ENCODE peak calls at places on chromosomes 2 and 18, in six cellular contexts. M is WTC11; T is cardiac muscle cell; W is tibial artery; X is GM12865; V is activated CD8-positive, alpha-beta T cell treated with anti-CD3 and anti-CD28 coated beads for 36 hours. J is an unnamed sample.

GRCh38 chr2:240319221-240319854 is 116.1 kb upstream of the GPC1 start:
- DNase-seq in W (no peak), T (no peak), X (no peak), V (no peak), M (no peak), J (peak; percentile 10)

GRCh38 chr18:72502671-72503431 is 41.3 kb downstream of the CBLN2 start:
- DNase-seq in X (no peak), W (no peak), T (no peak), V (no peak), M (no peak), J (no peak)

GRCh38 chr2:145769053-145769716 is 1249.3 kb upstream of the ZEB2 start:
- DNase-seq in W (no peak), T (no peak), V (no peak), M (no peak), X (no peak), J (no peak)

GRCh38 chr18:55998071-55998522 is 410.1 kb upstream of the TCF4 start:
- DNase-seq in W (no peak), T (peak; percentile 19), V (no peak), X (no peak), M (no peak), J (no peak)

GRCh38 chr2:55364189-55365055 is 55.2 kb downstream of the CCDC88A start:
- DNase-seq in M (no peak), V (no peak), W (peak; percentile 74), X (no peak), T (no peak), J (no peak)

GRCh38 chr2:136363470-136363869 is 245.5 kb upstream of the CXCR4 start:
- DNase-seq in X (no peak), T (no peak), M (no peak), W (no peak), V (no peak), J (no peak)

GRCh38 chr2:228039752-228040534 is 141.5 kb downstream of the SPHKAP start:
- DNase-seq in W (no peak), T (peak; percentile 55), M (no peak), V (no peak), X (peak; percentile 29), J (no peak)

GRCh38 chr18:68847219-68847860 is 49.5 kb downstream of the CCDC102B start:
- DNase-seq in V (no peak), M (no peak), W (no peak), X (peak; percentile 42), T (peak; percentile 13), J (no peak)

GRCh38 chr18:11366410-11366809 is 217.0 kb upstream of the PIEZO2 start:
- DNase-seq in V (no peak), X (peak; percentile 9), T (peak; percentile 81), M (no peak), W (no peak), J (no peak)

GRCh38 chr2:69514406-69514805 is 77.2 kb upstream of the NFU1 start:
- DNase-seq in V (no peak), X (no peak), T (no peak), W (no peak), M (peak; percentile 23), J (no peak)
- TF ChIP-seq CTCF in V (no peak), X (no peak), T (peak; percentile 15), W (peak; percentile 15), M (no peak), J (no peak)

DNA sequence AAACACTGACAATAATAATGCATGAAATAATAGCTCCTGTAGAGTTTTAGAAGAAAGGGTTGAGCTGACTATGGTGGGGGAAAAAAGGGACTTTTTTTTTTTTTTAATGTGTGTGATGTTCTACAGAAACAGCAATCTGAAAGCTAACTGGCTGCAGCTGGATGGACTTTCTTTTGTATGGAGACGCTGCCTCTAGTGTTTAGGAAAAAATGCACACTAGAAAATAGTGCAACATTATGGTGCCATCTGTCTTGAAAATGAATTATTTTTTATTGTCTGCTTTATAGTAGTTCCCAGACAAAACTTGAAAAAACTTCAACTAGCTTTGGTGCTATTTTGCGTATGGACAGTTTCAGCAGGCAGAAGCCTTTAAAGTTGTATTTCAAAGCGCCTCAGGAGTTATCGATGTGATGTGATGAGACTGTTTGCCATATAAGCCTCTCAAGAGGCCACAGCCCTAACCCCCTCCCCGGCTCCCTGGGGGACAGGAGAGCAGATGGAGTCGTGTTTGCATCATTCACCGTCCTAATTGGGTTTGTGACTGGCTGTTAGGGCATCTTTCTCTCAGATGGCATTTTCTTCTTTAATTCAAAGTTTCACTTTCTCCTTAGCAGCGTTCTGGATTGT is 86.9 kb downstream of the LTBP1 start:
- DNase-seq in W (no peak), V (no peak), T (peak; percentile 56), X (no peak), M (no peak), J (no peak)
- TF ChIP-seq CTCF in W (peak; percentile 72), V (peak; percentile 25), T (peak; percentile 62), X (no peak), M (no peak), J (no peak)

DNA sequence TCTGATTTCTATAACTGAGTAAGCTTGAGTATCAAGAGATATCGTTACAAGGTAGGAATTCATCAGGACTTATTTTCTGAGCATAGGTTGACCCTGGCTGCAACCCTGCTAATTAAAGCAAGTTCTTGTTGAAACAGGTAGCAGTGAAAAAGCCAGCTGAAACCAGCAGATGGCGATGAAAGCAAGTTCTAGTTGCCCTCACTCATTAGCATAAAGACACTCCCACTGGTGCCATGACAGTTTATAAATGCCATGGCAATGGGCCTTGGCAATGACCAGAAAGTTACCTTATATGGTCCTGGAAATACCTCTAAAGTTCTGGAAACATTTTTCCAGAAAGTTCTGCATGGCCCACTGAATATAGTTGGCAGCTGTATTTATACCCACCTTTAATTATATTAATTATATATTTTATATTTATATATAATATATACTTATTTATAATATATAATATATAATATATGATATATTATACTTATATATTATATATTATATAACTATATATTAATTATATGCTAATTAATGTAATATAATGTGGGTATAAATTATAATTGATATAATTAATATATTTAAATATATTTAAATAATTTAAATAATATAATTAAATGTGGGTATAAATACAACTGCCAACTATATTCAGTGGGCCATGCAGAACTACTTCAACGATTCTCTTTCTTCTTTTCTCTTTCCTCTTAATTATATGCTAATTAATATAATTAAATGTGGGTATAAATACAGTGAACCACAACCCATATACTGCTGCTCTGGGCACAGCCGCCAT is 188.0 kb downstream of the CDH7 start:
- DNase-seq in X (peak; percentile 36), V (peak; percentile 53), M (peak; percentile 64), W (no peak), T (peak; percentile 32), J (no peak)
- TF ChIP-seq CTCF in X (peak; percentile 20), V (no peak), M (no peak), W (no peak), T (peak; percentile 10), J (no peak)

DNA sequence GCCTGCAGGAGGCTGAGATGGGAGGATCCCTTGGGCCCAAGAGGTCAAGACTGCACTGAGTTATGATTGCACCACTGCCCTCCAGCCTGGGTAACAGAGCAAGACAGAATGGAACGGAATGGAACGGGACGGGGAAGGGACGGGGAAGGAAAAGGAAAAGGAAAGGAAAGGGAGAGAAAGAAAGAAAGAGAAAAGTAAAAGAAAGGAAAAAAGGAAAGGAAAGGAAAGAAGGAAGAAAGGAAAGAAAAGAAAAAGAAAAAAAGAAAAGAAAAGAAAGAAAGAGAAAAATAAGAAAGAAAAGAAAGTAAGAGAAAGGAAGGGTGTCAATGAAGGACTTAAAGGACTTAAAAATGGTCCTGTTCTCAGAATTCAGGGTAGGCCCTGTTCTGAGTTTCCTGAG is 4.3 kb upstream of the SPOPL start:
- DNase-seq in X (no peak), M (no peak), T (no peak), V (no peak), W (no peak), J (no peak)
- TF ChIP-seq CTCF in X (no peak), M (no peak), T (no peak), V (peak; percentile 13), W (no peak), J (no peak)

GRCh38 chr2:235978022-235978421 is 190.2 kb downstream of the GBX2 start:
- DNase-seq in V (no peak), T (no peak), M (no peak), X (no peak), W (no peak), J (no peak)

GRCh38 chr2:235979753-235980459 is 188.3 kb downstream of the GBX2 start:
- DNase-seq in X (no peak), T (peak; percentile 17), M (no peak), W (no peak), V (no peak), J (no peak)

GRCh38 chr2:235983016-235983415 is 185.2 kb downstream of the GBX2 start:
- DNase-seq in V (no peak), W (no peak), M (no peak), X (no peak), T (no peak), J (no peak)

GRCh38 chr2:235984552-235984951 is 183.6 kb downstream of the GBX2 start:
- DNase-seq in T (no peak), M (no peak), V (no peak), W (no peak), X (no peak), J (no peak)

DNA sequence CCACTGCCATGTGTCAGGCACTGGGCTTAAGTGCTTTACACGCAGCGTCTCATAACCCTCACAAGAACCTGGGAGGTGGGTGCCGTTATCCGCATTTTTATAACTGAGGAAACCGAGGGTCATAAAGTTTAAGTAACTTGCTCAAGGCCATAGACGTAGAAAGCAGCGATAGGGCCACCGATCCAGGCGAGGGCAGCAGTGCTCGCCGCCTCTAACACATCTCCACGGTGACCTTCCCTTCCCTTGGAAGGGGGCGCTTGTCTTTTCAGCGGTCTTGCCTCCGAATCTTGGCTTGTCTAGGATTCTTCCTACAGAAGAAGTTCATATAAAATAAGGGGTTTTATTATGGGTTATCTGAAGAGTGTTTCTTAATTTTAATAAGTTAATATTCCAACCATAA is 186.6 kb downstream of the GBX2 start:
- DNase-seq in T (peak; percentile 18), M (peak; percentile 63), W (no peak), V (no peak), X (no peak), J (no peak)
- TF ChIP-seq CTCF in T (no peak), M (no peak), W (no peak), V (no peak), X (no peak), J (no peak)

GRCh38 chr2:65991332-65991731 is 443.6 kb upstream of the MEIS1 start:
- DNase-seq in V (no peak), M (no peak), X (no peak), T (no peak), W (no peak), J (no peak)

GRCh38 chr2:65997941-65998340 is 437.0 kb upstream of the MEIS1 start:
- DNase-seq in X (no peak), W (no peak), V (no peak), M (no peak), T (no peak), J (no peak)

DNA sequence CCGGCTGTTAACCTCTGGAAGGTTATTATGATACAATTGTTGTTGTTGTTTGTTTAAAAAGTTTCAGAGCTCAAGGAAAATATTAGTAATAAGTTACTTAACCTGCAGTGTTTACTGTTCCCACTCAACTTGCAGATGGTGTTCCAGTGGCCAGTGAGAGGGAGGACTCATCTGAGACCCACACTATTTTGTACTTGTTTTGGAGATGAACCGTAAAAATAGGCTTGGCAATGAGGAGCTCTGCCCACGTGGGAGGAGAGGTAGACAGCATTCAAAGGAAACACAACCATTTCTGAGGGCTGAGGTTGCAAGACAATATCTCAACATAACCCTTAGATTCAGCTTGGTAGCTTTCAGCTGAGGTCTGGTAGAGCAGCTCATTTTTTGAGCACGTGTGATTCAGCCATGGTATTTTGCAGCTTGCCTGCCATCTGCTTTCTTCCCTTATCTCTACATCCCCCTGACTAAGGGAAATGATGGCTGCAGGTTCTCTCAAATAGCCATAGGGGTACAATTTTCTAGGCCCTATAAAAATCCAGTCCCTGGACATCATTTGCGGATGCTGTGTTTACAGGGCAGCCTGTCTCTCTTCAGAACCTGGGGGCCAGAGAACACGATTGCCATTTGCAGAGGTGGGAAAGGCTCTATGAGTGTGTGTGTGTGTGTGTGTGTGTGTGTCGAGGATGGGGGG is 442.9 kb upstream of the MEIS1 start:
- DNase-seq in X (no peak), T (no peak), W (no peak), M (no peak), V (no peak), J (no peak)
- TF ChIP-seq CTCF in X (no peak), T (no peak), W (no peak), M (no peak), V (no peak), J (no peak)